ENCODE peak calls at places on chromosome 4, in four cellular contexts. X is upper lobe of right lung, G is left ventricle myocardium inferior, A is hypothalamus. E is an unnamed sample.
A peak's percentile ranks its signal among the peaks of the same experiment; 100 is the strongest.

GRCh38 chr4:41142946-41143720 is 71.2 kb downstream of the APBB2 start:
- DNase-seq in X (no peak), G (peak; percentile 28), A (no peak), E (no peak)

GRCh38 chr4:158043971-158044618 is 128.7 kb downstream of the GASK1B start:
- DNase-seq in X (no peak), G (no peak), A (no peak), E (no peak)

GRCh38 chr4:88166608-88167007 is 8.2 kb upstream of the ABCG2 start:
- DNase-seq in X (no peak), G (no peak), A (no peak), E (no peak)

GRCh38 chr4:3786196-3786869 is 20.1 kb downstream of the ADRA2C start:
- DNase-seq in X (no peak), G (no peak), A (peak; percentile 75), E (peak; percentile 73)

GRCh38 chr4:184792334-184792733 is 33.4 kb downstream of the ACSL1 start:
- DNase-seq in X (no peak), G (no peak), A (no peak), E (no peak)

GRCh38 chr4:1480720-1481119 is 74.5 kb upstream of the NKX1-1 start:
- DNase-seq in X (peak; percentile 21), G (no peak), A (no peak), E (no peak)

GRCh38 chr4:181289203-181289602 is 954.0 kb upstream of the TENM3 start:
- DNase-seq in X (no peak), G (no peak), A (no peak), E (no peak)

GRCh38 chr4:7324651-7325121 is 110.0 kb downstream of the PSAPL1 start:
- DNase-seq in X (no peak), G (no peak), A (no peak), E (no peak)

GRCh38 chr4:151331276-151332042 is 6.1 kb upstream of the SH3D19 start:
- DNase-seq in X (no peak), G (no peak), A (no peak), E (no peak)

GRCh38 chr4:168863719-168864632 is 146.1 kb downstream of the CBR4 start:
- DNase-seq in X (no peak), G (no peak), A (no peak), E (no peak)

GRCh38 chr4:111066447-111066846 is 443.6 kb upstream of the PITX2 start:
- DNase-seq in X (no peak), G (no peak), A (no peak), E (no peak)

GRCh38 chr4:40227284-40227683 is 30.5 kb downstream of the RHOH start:
- DNase-seq in X (no peak), G (no peak), A (no peak), E (peak; percentile 2)

GRCh38 chr4:127995776-127996175 is 30.6 kb downstream of the ABHD18 start:
- DNase-seq in X (no peak), G (no peak), A (no peak), E (no peak)

GRCh38 chr4:151325320-151326246 is at the start of gene SH3D19:
- DNase-seq in X (peak; percentile 87), G (peak; percentile 76), A (peak; percentile 15), E (peak; percentile 45)

GRCh38 chr4:2418652-2419571 is at the start of gene CFAP99:
- DNase-seq in X (peak; percentile 100), G (peak; percentile 98), A (peak; percentile 95), E (peak; percentile 95)

GRCh38 chr4:2433609-2434350 is 15.0 kb downstream of the CFAP99 start:
- DNase-seq in X (peak; percentile 61), G (no peak), A (no peak), E (peak; percentile 37)

GRCh38 chr4:32148120-32148666 is 1428.0 kb downstream of the PCDH7 start:
- DNase-seq in X (no peak), G (no peak), A (no peak), E (peak; percentile 8)

GRCh38 chr4:95601342-95601741 is 52.6 kb upstream of the UNC5C start:
- DNase-seq in X (no peak), G (no peak), A (no peak), E (no peak)

GRCh38 chr4:56026596-56026995 is 77.9 kb downstream of the CEP135 start:
- DNase-seq in X (no peak), G (no peak), A (no peak), E (no peak)

GRCh38 chr4:188139671-188140070 is 430 bp downstream of the TRIML1 start:
- DNase-seq in X (no peak), G (no peak), A (no peak), E (no peak)

GRCh38 chr4:7074423-7074822 is 6.6 kb upstream of the GRPEL1 start:
- DNase-seq in X (no peak), G (no peak), A (no peak), E (no peak)

GRCh38 chr4:140888059-140888458 is 131.9 kb upstream of the TBC1D9 start:
- DNase-seq in X (no peak), G (no peak), A (no peak), E (no peak)

GRCh38 chr4:143517764-143518163 is 4.3 kb downstream of the SMARCA5 start:
- DNase-seq in X (no peak), G (no peak), A (no peak), E (no peak)

GRCh38 chr4:136524039-136524438 is 1008.3 kb downstream of the PCDH18 start:
- DNase-seq in X (no peak), G (no peak), A (no peak), E (no peak)

GRCh38 chr4:73776363-73776762 is 36.0 kb downstream of the CXCL8 start:
- DNase-seq in X (no peak), G (no peak), A (no peak), E (no peak)

GRCh38 chr4:96593422-96593821 is 753.5 kb downstream of the PDHA2 start:
- DNase-seq in X (no peak), G (no peak), A (no peak), E (no peak)

GRCh38 chr4:40990899-40991265 is 223.5 kb downstream of the APBB2 start:
- DNase-seq in X (no peak), G (no peak), A (no peak), E (no peak)

GRCh38 chr4:41865306-41865980 is 69.8 kb upstream of the TMEM33 start:
- DNase-seq in X (peak; percentile 66), G (no peak), A (no peak), E (no peak)

GRCh38 chr4:102263024-102263787 is 82.1 kb downstream of the SLC39A8 start:
- DNase-seq in X (no peak), G (no peak), A (no peak), E (peak; percentile 24)

GRCh38 chr4:163495900-163496299 is 1.4 kb downstream of the TMA16 start:
- DNase-seq in X (no peak), G (no peak), A (no peak), E (no peak)

GRCh38 chr4:139511320-139511719 is 44.7 kb downstream of the SETD7 start:
- DNase-seq in X (no peak), G (no peak), A (no peak), E (no peak)

GRCh38 chr4:123786159-123786915 is 389.7 kb downstream of the SPRY1 start:
- DNase-seq in X (no peak), G (no peak), A (no peak), E (no peak)

GRCh38 chr4:186760576-186760975 is 36.9 kb upstream of the FAT1 start:
- DNase-seq in X (no peak), G (no peak), A (no peak), E (no peak)